ENCODE peak calls at places on chromosomes 4 and X, in four cellular contexts. Z, R, K and Y are unnamed samples. For H3K4me1, the result is how much of the 10 kb centered on the place peaks cover.

GRCh38 chrX:7163146-7163677 is 15.3 kb upstream of the PUDP start:
- DNase-seq in Z (no peak), R (no peak), K (no peak), Y (no peak)

GRCh38 chr4:162912482-162912881 is 254.2 kb downstream of the NAF1 start:
- DNase-seq in Z (no peak), R (no peak), K (no peak), Y (no peak)

GRCh38 chr4:56655627-56656345 is 25.3 kb downstream of the HOPX start:
- DNase-seq in Z (no peak), R (peak), K (no peak), Y (peak)

GRCh38 chr4:121358473-121358872 is 22.3 kb downstream of the QRFPR start:
- DNase-seq in Z (no peak), R (no peak), K (no peak), Y (no peak)

GRCh38 chrX:42107495-42108139 is 184.3 kb upstream of the CASK start:
- DNase-seq in Z (no peak), R (no peak), K (no peak), Y (no peak)

GRCh38 chrX:134745636-134746378 is 87.5 kb upstream of the PLAC1 start:
- DNase-seq in Z (no peak), R (no peak), K (no peak), Y (peak)

GRCh38 chr4:132333723-132334045 is 815.4 kb upstream of the PCDH10 start:
- DNase-seq in Z (no peak), R (no peak), K (no peak), Y (no peak)

GRCh38 chr4:119207051-119207450 is 5.5 kb upstream of the USP53 start:
- DNase-seq in Z (no peak), R (no peak), K (no peak), Y (peak)

GRCh38 chrX:3938587-3938986 is 225.1 kb upstream of the PRKX start:
- DNase-seq in Z (no peak), R (no peak), K (no peak), Y (no peak)

GRCh38 chr4:71064521-71064920 is 71.1 kb downstream of the DCK start:
- DNase-seq in Z (no peak), R (no peak), K (no peak), Y (no peak)

GRCh38 chrX:103061486-103061885 is 2.5 kb downstream of the BEX1 start:
- DNase-seq in Z (no peak), R (no peak), K (peak), Y (no peak)

GRCh38 chr4:87882321-87882720 is 49.6 kb downstream of the MEPE start:
- DNase-seq in Z (no peak), R (no peak), K (no peak), Y (peak)

GRCh38 chr4:105637409-105638258 is 70.9 kb downstream of the INTS12 start:
- DNase-seq in Z (no peak), R (no peak), K (peak), Y (peak)

GRCh38 chrX:43953218-43953617 is 20.0 kb downstream of the NDP start:
- DNase-seq in Z (no peak), R (no peak), K (no peak), Y (no peak)

GRCh38 chrX:71536285-71536684 is 3.4 kb downstream of the OGT start:
- DNase-seq in Z (no peak), R (no peak), K (no peak), Y (no peak)

GRCh38 chrX:70470850-70471289 is 26.2 kb downstream of the DLG3 start:
- DNase-seq in Z (no peak), R (no peak), K (no peak), Y (no peak)

GRCh38 chr4:23290656-23291055 is 597.9 kb downstream of the GBA3 start:
- DNase-seq in Z (peak), R (no peak), K (no peak), Y (no peak)

GRCh38 chr4:76588268-76588667 is 153.2 kb downstream of the SHROOM3 start:
- DNase-seq in Z (no peak), R (no peak), K (no peak), Y (no peak)

DNA sequence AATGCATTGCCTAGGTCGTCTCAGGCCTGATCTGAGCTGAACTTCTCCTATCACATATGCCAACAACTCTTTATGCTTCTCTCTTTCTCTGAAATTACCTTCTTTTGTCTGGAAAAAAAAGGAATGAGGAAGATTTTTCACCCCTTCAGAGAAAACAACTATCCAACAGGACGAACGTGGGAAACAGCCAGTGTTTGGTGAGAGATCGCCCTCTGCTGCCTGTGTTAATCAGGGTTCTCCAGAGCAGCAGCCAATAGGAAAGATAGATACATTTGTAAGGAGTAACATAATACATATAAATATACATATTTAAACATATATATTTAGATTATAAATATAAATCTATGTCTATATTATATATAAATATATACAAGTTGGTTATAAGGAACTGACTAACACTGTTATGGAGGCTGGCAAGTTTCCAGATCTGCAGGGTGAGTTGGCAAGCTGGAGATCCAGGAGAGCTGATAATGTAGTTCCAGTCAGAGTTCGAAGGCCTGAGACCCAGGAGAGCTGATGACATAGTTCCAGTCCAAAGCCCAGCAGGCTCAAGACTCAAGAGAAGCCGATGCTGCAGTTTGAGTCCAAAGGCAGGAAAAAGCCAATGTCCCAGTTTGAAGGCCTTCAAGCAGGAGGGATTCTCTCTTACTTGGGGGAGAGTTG is 13.3 kb downstream of the CETN2 start:
- DNase-seq in Z (peak), R (no peak), K (no peak), Y (peak)
- TF ChIP-seq JUN in Z (no peak), R (no peak), K (no peak), Y (no peak)

GRCh38 chrX:153732406-153732805 is 7.8 kb downstream of the ABCD1 start:
- DNase-seq in Z (no peak), R (no peak), K (no peak), Y (no peak)
- H3K4me2 ChIP-seq in Z (no peak), R (no peak), K (no peak), Y (no peak)

GRCh38 chr4:153533387-153533786 is 67.2 kb downstream of the TMEM131L start:
- DNase-seq in Z (no peak), R (no peak), K (no peak), Y (no peak)
- H3K4me1 ChIP-seq in Z (under half), R (under half), K (under half), Y (under half)

GRCh38 chr4:66489370-66489769 is 819.1 kb upstream of the EPHA5 start:
- DNase-seq in Z (no peak), R (no peak), K (no peak), Y (no peak)

GRCh38 chr4:66486068-66486467 is 815.8 kb upstream of the EPHA5 start:
- DNase-seq in Z (no peak), R (no peak), K (no peak), Y (no peak)

DNA sequence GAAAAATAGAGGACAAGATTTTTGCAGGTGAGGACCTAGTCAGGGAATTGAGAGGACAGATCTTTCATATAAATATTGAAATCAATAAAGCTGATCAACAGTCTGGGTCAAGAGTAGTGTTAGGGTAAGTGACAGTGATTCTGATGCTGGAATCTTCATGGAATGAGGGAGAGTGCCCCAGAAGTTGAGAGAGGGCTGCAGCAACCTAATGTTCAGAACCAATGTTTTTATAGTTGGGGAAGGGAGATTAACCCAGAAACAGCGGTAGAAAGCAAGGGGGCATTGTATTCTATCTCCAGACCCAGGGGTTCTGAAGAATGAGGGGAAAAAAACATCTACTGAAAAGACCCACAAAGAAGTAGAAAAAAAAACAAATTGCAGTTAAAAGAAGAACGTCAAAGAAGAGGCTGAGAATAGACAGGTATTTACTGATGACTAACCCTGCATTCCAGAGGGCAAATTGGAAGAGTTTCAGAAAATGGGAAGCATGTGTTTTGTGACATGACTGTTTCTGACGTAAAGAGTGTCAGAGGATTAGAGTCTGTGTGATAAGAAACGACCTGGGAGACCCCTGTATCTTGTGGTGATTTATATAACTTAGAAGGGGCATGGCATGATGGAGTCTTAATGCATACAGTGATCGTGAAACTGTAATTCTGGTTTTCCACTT is 819.6 kb upstream of the EPHA5 start:
- DNase-seq in Z (peak), R (no peak), K (no peak), Y (no peak)
- TF ChIP-seq JUN in Z (peak), R (no peak), K (no peak), Y (no peak)

GRCh38 chr4:185392156-185392555 is 3.6 kb downstream of the LRP2BP start:
- DNase-seq in Z (no peak), R (no peak), K (no peak), Y (no peak)

GRCh38 chr4:185387957-185388356 is 7.8 kb downstream of the LRP2BP start:
- DNase-seq in Z (no peak), R (no peak), K (no peak), Y (no peak)

GRCh38 chr4:185395255-185395955 is at the start of gene LRP2BP:
- DNase-seq in Z (no peak), R (no peak), K (peak), Y (peak)

GRCh38 chr4:185394568-185395254 is 1.0 kb downstream of the LRP2BP start:
- DNase-seq in Z (no peak), R (no peak), K (no peak), Y (peak)

DNA sequence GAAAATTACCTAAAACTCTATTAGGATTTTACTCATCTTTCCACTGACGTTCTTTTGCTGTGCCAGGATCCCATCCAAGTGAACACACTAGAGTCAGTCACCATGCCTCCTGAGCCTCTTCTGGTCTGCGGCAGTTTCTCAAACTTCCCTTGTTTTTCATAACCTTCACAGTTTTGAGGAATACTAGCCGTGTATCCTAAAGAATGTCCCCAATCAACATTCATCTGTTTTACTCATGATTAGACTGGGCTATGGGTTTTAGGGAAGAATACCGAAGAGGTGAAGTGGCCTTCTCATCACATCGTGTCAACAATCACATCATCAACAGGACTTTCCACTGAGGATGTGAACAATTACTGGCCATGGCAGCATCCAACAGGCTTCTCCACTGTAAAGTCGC is 4.8 kb downstream of the LRP2BP start:
- DNase-seq in Z (no peak), R (no peak), K (no peak), Y (no peak)
- H3K4me2 ChIP-seq in Z (no peak), R (no peak), K (no peak), Y (no peak)

GRCh38 chr4:37665347-37666009 is 20.7 kb downstream of the RELL1 start:
- DNase-seq in Z (no peak), R (no peak), K (no peak), Y (peak)

GRCh38 chr4:37667197-37668100 is 18.7 kb downstream of the RELL1 start:
- DNase-seq in Z (no peak), R (no peak), K (no peak), Y (peak)

GRCh38 chr4:37664696-37665095 is 21.5 kb downstream of the RELL1 start:
- DNase-seq in Z (no peak), R (no peak), K (no peak), Y (no peak)

GRCh38 chr4:37663552-37663951 is 22.6 kb downstream of the RELL1 start:
- DNase-seq in Z (no peak), R (no peak), K (peak), Y (no peak)

GRCh38 chr4:37666625-37667071 is 19.5 kb downstream of the RELL1 start:
- DNase-seq in Z (peak), R (no peak), K (peak), Y (peak)
- H3K4me1 ChIP-seq in Z (half or more), R (under half), K (half or more), Y (half or more)

GRCh38 chr4:153758136-153758535 is 1.7 kb downstream of the RNF175 start:
- DNase-seq in Z (no peak), R (no peak), K (no peak), Y (no peak)
- TF ChIP-seq JUN in Z (no peak), R (no peak), K (no peak), Y (no peak)

GRCh38 chrX:40122487-40122886 is 24.7 kb upstream of the BCOR start:
- DNase-seq in Z (no peak), R (no peak), K (no peak), Y (no peak)
- H3K4me2 ChIP-seq in Z (no peak), R (no peak), K (no peak), Y (no peak)

GRCh38 chr4:3649491-3649890 is 116.7 kb upstream of the ADRA2C start:
- DNase-seq in Z (no peak), R (no peak), K (no peak), Y (no peak)
- H3K4me1 ChIP-seq in Z (under half), R (under half), K (under half), Y (under half)